ENCODE peak calls at places on chromosomes 16 and 17, in five cellular contexts. One of them, this sample, is unnamed.

GRCh38 chr16:50669741-50670140 is 11.4 kb downstream of the SNX20 start:
- DNase-seq in HepG2: no peak
- DNase-seq in NT2/D1: no peak
- DNase-seq in GM12878: no peak
- DNase-seq in H1: no peak
- DNase-seq in this sample: no peak

GRCh38 chr17:27526603-27527002 is 70.4 kb downstream of the KSR1 start:
- DNase-seq in H1: no peak
- DNase-seq in HepG2: no peak
- DNase-seq in GM12878: no peak
- DNase-seq in NT2/D1: no peak
- DNase-seq in this sample: no peak

GRCh38 chr17:65530158-65530984 is 31.1 kb downstream of the AXIN2 start:
- DNase-seq in NT2/D1: no peak
- DNase-seq in HepG2: no peak
- DNase-seq in GM12878: no peak
- DNase-seq in H1: no peak
- DNase-seq in this sample: no peak

GRCh38 chr17:37506678-37507077 is 17.0 kb downstream of the DUSP14 start:
- DNase-seq in GM12878: no peak
- DNase-seq in H1: peak
- DNase-seq in HepG2: peak
- DNase-seq in NT2/D1: no peak
- DNase-seq in this sample: peak

GRCh38 chr16:31695667-31696066 is 168.0 kb downstream of the AHSP start:
- DNase-seq in HepG2: no peak
- DNase-seq in NT2/D1: no peak
- DNase-seq in H1: no peak
- DNase-seq in GM12878: no peak
- DNase-seq in this sample: no peak

GRCh38 chr17:44842748-44843147 is 4.9 kb upstream of the HIGD1B start:
- DNase-seq in H1: peak
- DNase-seq in NT2/D1: peak
- DNase-seq in HepG2: no peak
- DNase-seq in GM12878: no peak
- DNase-seq in this sample: no peak

GRCh38 chr17:16491703-16492612 is at the start of gene LRRC75A:
- DNase-seq in H1: peak
- DNase-seq in GM12878: no peak
- DNase-seq in HepG2: no peak
- DNase-seq in NT2/D1: no peak
- DNase-seq in this sample: peak

GRCh38 chr17:17055286-17056166 is 13.3 kb downstream of the MPRIP start:
- DNase-seq in NT2/D1: no peak
- DNase-seq in HepG2: no peak
- DNase-seq in H1: no peak
- DNase-seq in GM12878: no peak
- DNase-seq in this sample: no peak

GRCh38 chr16:64362193-64362592 is 759.7 kb downstream of the CDH11 start:
- DNase-seq in HepG2: no peak
- DNase-seq in NT2/D1: no peak
- DNase-seq in GM12878: no peak
- DNase-seq in H1: no peak
- DNase-seq in this sample: no peak

GRCh38 chr17:45312477-45313418 is 4.1 kb downstream of the MAP3K14 start:
- DNase-seq in GM12878: no peak
- DNase-seq in HepG2: no peak
- DNase-seq in NT2/D1: no peak
- DNase-seq in H1: no peak
- DNase-seq in this sample: no peak

GRCh38 chr17:82184761-82185160 is 27.9 kb downstream of the CCDC57 start:
- DNase-seq in NT2/D1: no peak
- DNase-seq in H1: no peak
- DNase-seq in HepG2: no peak
- DNase-seq in GM12878: no peak
- DNase-seq in this sample: no peak

GRCh38 chr17:52762794-52763167 is 604.3 kb upstream of the CA10 start:
- DNase-seq in NT2/D1: no peak
- DNase-seq in GM12878: no peak
- DNase-seq in H1: no peak
- DNase-seq in HepG2: no peak
- DNase-seq in this sample: no peak

GRCh38 chr17:57889892-57890856 is 40.3 kb upstream of the MRPS23 start:
- DNase-seq in HepG2: no peak
- DNase-seq in H1: no peak
- DNase-seq in GM12878: no peak
- DNase-seq in NT2/D1: no peak
- DNase-seq in this sample: no peak

GRCh38 chr17:8126306-8127066 is 2.6 kb upstream of the HES7 start:
- DNase-seq in NT2/D1: no peak
- DNase-seq in GM12878: no peak
- DNase-seq in HepG2: no peak
- DNase-seq in H1: peak
- DNase-seq in this sample: no peak

GRCh38 chr17:83072600-83073358 is 6.6 kb upstream of the METRNL start:
- DNase-seq in H1: no peak
- DNase-seq in HepG2: no peak
- DNase-seq in NT2/D1: no peak
- DNase-seq in GM12878: no peak
- DNase-seq in this sample: no peak

GRCh38 chr16:525520-526180 is 1.9 kb upstream of the CAPN15 start:
- DNase-seq in HepG2: no peak
- DNase-seq in NT2/D1: no peak
- DNase-seq in GM12878: peak
- DNase-seq in H1: no peak
- DNase-seq in this sample: no peak
- TF ChIP-seq SUZ12 in HepG2: no peak
- TF ChIP-seq SUZ12 in NT2/D1: no peak
- TF ChIP-seq SUZ12 in GM12878: no peak
- TF ChIP-seq SUZ12 in H1: no peak
- TF ChIP-seq SUZ12 in this sample: no peak

GRCh38 chr16:3520861-3521260 is 20.1 kb downstream of the CLUAP1 start:
- DNase-seq in NT2/D1: no peak
- DNase-seq in HepG2: no peak
- DNase-seq in H1: no peak
- DNase-seq in GM12878: no peak
- DNase-seq in this sample: no peak

GRCh38 chr16:3518983-3519343 is 18.2 kb downstream of the CLUAP1 start:
- DNase-seq in NT2/D1: no peak
- DNase-seq in HepG2: no peak
- DNase-seq in H1: no peak
- DNase-seq in GM12878: no peak
- DNase-seq in this sample: no peak

GRCh38 chr16:3520398-3520797 is 19.6 kb downstream of the CLUAP1 start:
- DNase-seq in H1: no peak
- DNase-seq in HepG2: no peak
- DNase-seq in GM12878: no peak
- DNase-seq in NT2/D1: no peak
- DNase-seq in this sample: no peak

GRCh38 chr16:3519581-3519980 is 18.8 kb downstream of the CLUAP1 start:
- DNase-seq in H1: no peak
- DNase-seq in HepG2: no peak
- DNase-seq in GM12878: no peak
- DNase-seq in NT2/D1: no peak
- DNase-seq in this sample: no peak

GRCh38 chr16:3518292-3518982 is 17.6 kb downstream of the CLUAP1 start:
- DNase-seq in HepG2: no peak
- DNase-seq in GM12878: no peak
- DNase-seq in NT2/D1: no peak
- DNase-seq in H1: no peak
- DNase-seq in this sample: no peak
- TF ChIP-seq SUZ12 in HepG2: no peak
- TF ChIP-seq SUZ12 in GM12878: no peak
- TF ChIP-seq SUZ12 in NT2/D1: no peak
- TF ChIP-seq SUZ12 in H1: no peak
- TF ChIP-seq SUZ12 in this sample: no peak

DNA sequence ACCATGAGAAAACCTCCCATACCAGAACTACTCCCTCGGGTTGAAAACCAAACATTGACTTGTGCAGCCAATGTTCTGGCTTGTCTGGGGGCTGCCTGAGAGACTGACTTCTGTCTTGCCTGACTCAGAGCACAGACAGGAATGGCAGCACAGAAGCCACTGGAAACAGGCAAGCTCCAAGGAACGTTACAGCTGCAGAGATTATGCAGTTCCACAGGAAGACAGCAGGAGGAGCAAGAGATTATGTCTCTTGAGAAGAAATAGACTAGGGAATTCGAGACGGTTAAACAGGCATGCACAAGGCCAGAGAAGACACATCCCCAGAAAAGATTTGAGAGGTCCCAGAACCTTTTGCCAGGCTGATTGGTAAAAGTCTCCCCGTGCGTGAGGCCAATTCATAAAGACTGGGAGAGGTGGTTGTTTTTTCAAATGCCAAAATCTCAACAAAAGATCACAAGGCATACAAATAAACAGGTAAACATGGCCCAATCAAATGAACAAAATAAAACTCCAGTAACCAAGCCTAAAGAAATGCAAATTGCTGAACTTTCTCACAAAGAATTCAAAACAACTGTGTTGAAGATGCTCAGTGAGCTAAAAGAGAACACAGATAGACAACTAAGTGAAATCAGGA is 90.6 kb upstream of the CDH5 start:
- DNase-seq in GM12878: no peak
- DNase-seq in NT2/D1: peak
- DNase-seq in HepG2: peak
- DNase-seq in H1: peak
- DNase-seq in this sample: peak
- TF ChIP-seq SUZ12 in GM12878: no peak
- TF ChIP-seq SUZ12 in NT2/D1: no peak
- TF ChIP-seq SUZ12 in HepG2: no peak
- TF ChIP-seq SUZ12 in H1: no peak
- TF ChIP-seq SUZ12 in this sample: no peak

GRCh38 chr16:68759062-68759461 is 22.0 kb downstream of the CDH1 start:
- DNase-seq in H1: no peak
- DNase-seq in NT2/D1: no peak
- DNase-seq in GM12878: no peak
- DNase-seq in HepG2: no peak
- DNase-seq in this sample: no peak

GRCh38 chr16:68752602-68753001 is 15.5 kb downstream of the CDH1 start:
- DNase-seq in H1: no peak
- DNase-seq in HepG2: peak
- DNase-seq in NT2/D1: no peak
- DNase-seq in GM12878: no peak
- DNase-seq in this sample: no peak

GRCh38 chr16:68754117-68754792 is 17.2 kb downstream of the CDH1 start:
- DNase-seq in GM12878: no peak
- DNase-seq in HepG2: no peak
- DNase-seq in H1: no peak
- DNase-seq in NT2/D1: no peak
- DNase-seq in this sample: no peak

GRCh38 chr16:68760671-68761275 is 23.7 kb downstream of the CDH1 start:
- DNase-seq in H1: no peak
- DNase-seq in GM12878: peak
- DNase-seq in NT2/D1: no peak
- DNase-seq in HepG2: peak
- DNase-seq in this sample: no peak

GRCh38 chr16:68756250-68757051 is 19.4 kb downstream of the CDH1 start:
- DNase-seq in NT2/D1: no peak
- DNase-seq in HepG2: no peak
- DNase-seq in H1: no peak
- DNase-seq in GM12878: peak
- DNase-seq in this sample: no peak
- TF ChIP-seq SUZ12 in NT2/D1: no peak
- TF ChIP-seq SUZ12 in HepG2: no peak
- TF ChIP-seq SUZ12 in H1: no peak
- TF ChIP-seq SUZ12 in GM12878: no peak
- TF ChIP-seq SUZ12 in this sample: no peak

GRCh38 chr16:85513649-85514048 is 99.5 kb upstream of the GSE1 start:
- DNase-seq in NT2/D1: no peak
- DNase-seq in GM12878: no peak
- DNase-seq in HepG2: no peak
- DNase-seq in H1: no peak
- DNase-seq in this sample: no peak

GRCh38 chr16:85513180-85513579 is 99.9 kb upstream of the GSE1 start:
- DNase-seq in HepG2: no peak
- DNase-seq in NT2/D1: no peak
- DNase-seq in H1: no peak
- DNase-seq in GM12878: no peak
- DNase-seq in this sample: no peak

GRCh38 chr16:85514601-85515318 is 98.4 kb upstream of the GSE1 start:
- DNase-seq in H1: no peak
- DNase-seq in GM12878: no peak
- DNase-seq in HepG2: peak
- DNase-seq in NT2/D1: no peak
- DNase-seq in this sample: no peak

GRCh38 chr16:85515319-85515745 is 97.8 kb upstream of the GSE1 start:
- DNase-seq in HepG2: no peak
- DNase-seq in H1: no peak
- DNase-seq in GM12878: no peak
- DNase-seq in NT2/D1: no peak
- DNase-seq in this sample: no peak

DNA sequence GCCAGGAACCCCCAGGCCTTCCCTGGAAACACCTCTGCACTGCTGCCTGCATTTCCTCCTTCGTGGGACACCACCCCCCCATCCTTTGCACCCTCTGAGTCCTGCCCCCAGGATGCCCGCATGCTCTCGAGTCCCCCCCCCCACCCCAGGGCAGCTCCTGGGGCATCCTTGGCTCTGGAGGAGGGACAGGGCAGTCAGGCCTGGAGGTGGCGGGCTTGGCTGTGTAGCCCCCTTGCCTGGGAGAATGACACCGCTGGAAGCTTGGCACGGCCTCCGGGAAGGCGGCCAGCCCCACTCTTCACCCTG is 98.9 kb upstream of the GSE1 start:
- DNase-seq in GM12878: no peak
- DNase-seq in NT2/D1: no peak
- DNase-seq in HepG2: no peak
- DNase-seq in H1: no peak
- DNase-seq in this sample: no peak
- TF ChIP-seq SUZ12 in GM12878: no peak
- TF ChIP-seq SUZ12 in NT2/D1: no peak
- TF ChIP-seq SUZ12 in HepG2: no peak
- TF ChIP-seq SUZ12 in H1: no peak
- TF ChIP-seq SUZ12 in this sample: no peak

DNA sequence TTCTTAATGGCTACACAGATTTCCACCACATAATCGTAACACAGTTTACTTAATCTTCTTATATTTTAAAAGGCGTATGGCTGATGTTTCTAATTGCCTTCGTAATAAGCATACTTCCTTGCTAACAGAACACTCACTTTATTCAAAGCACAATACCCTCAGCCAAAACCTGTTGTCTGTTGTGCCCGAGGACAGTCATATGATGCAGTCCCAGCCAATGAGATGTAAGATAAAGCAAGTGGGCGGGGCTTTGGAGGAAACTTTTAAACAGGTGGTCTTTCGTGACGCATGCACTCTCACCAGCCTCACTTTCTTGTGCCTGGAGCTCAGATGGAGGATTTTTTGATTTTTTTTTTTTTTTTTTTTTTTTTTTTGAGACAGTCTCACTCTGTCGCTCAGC is 174.1 kb downstream of the ZFHX3 start:
- DNase-seq in HepG2: no peak
- DNase-seq in H1: no peak
- DNase-seq in GM12878: no peak
- DNase-seq in NT2/D1: no peak
- DNase-seq in this sample: no peak
- TF ChIP-seq SUZ12 in HepG2: no peak
- TF ChIP-seq SUZ12 in H1: no peak
- TF ChIP-seq SUZ12 in GM12878: no peak
- TF ChIP-seq SUZ12 in NT2/D1: no peak
- TF ChIP-seq SUZ12 in this sample: no peak

This sample was measured in HEK293T.